ENCODE peak calls at places on chromosomes 6 and 20, in five cellular contexts. Q is MV-4-11, E is NCI-H345, D is NCI-H187, Y is NCI-H1092. A is an unnamed sample.

GRCh38 chr20:9211016-9211760 is 142.3 kb downstream of the PLCB4 start:
- DNase-seq in Q (no peak), E (no peak), D (no peak), Y (no peak), A (no peak)

GRCh38 chr6:18415671-18416340 is 28.7 kb downstream of the RNF144B start:
- DNase-seq in Q (no peak), Y (no peak), D (no peak), E (no peak), A (no peak)

GRCh38 chr6:127243501-127243900 is 23.2 kb upstream of the RNF146 start:
- DNase-seq in D (no peak), Q (no peak), E (no peak), Y (no peak), A (no peak)

GRCh38 chr20:18511566-18511965 is 3.8 kb downstream of the SEC23B start:
- DNase-seq in E (no peak), Q (peak), Y (no peak), D (no peak), A (no peak)

GRCh38 chr6:149477544-149477943 is 7.3 kb downstream of the ZC3H12D start:
- DNase-seq in E (no peak), Y (no peak), Q (no peak), D (no peak), A (no peak)

GRCh38 chr6:164010446-164011071 is 596.0 kb downstream of the QKI start:
- DNase-seq in E (no peak), Q (no peak), D (no peak), Y (no peak), A (no peak)

GRCh38 chr20:47724910-47725247 is 60.4 kb downstream of the SULF2 start:
- DNase-seq in E (no peak), Y (no peak), Q (no peak), D (no peak), A (no peak)

GRCh38 chr6:166553563-166554271 is 32.8 kb downstream of the RAMACL start:
- DNase-seq in D (no peak), Q (no peak), Y (no peak), E (no peak), A (no peak)

GRCh38 chr6:134422426-134423231 is 104.7 kb upstream of the SGK1 start:
- DNase-seq in E (no peak), D (no peak), Y (no peak), Q (peak), A (no peak)

GRCh38 chr6:149065658-149066556 is 251.6 kb upstream of the TAB2 start:
- DNase-seq in Y (no peak), E (no peak), Q (peak), D (no peak), A (no peak)

GRCh38 chr6:78910611-78911134 is 43.3 kb downstream of the IRAK1BP1 start:
- DNase-seq in Q (no peak), E (no peak), Y (no peak), D (no peak), A (no peak)

GRCh38 chr20:32523613-32524218 is 61.4 kb downstream of the NOL4L start:
- DNase-seq in E (no peak), Q (peak), D (no peak), Y (no peak), A (no peak)

GRCh38 chr20:4876301-4876700 is 125.0 kb downstream of the SLC23A2 start:
- DNase-seq in D (no peak), E (peak), Y (no peak), Q (no peak), A (no peak)

GRCh38 chr6:506508-506907 is 115.0 kb downstream of the IRF4 start:
- DNase-seq in Y (no peak), D (no peak), E (no peak), Q (no peak), A (no peak)

GRCh38 chr6:39029156-39030011 is 19.2 kb upstream of the GLP1R start:
- DNase-seq in E (no peak), Y (no peak), D (no peak), Q (no peak), A (no peak)

GRCh38 chr6:17173071-17173470 is 71.2 kb downstream of the STMND1 start:
- DNase-seq in E (no peak), D (no peak), Y (no peak), Q (no peak), A (no peak)

GRCh38 chr6:137240168-137240567 is 21.0 kb upstream of the IFNGR1 start:
- DNase-seq in E (no peak), D (no peak), Y (no peak), Q (peak), A (no peak)

GRCh38 chr6:93423542-93423941 is 4.2 kb upstream of the EPHA7 start:
- DNase-seq in D (no peak), E (peak), Y (peak), Q (peak), A (no peak)

A was measured in NCI-H1048.